ENCODE peak calls at places on chromosome 2, in nine cellular contexts. One of them, this sample, is unnamed.

GRCh38 chr2:197539734-197540133 is 23.9 kb downstream of the MOB4 start:
- DNase-seq in activated CD4-positive, alpha-beta T cell treated with anti-CD3 and anti-CD28 coated beads, Interleukin-2, amount 50 U/mL, for 24 hours: no peak
- DNase-seq in HS-5: no peak
- DNase-seq in GM18507: no peak
- DNase-seq in GM23248: no peak
- DNase-seq in activated naive CD4-positive, alpha-beta T cell: no peak
- DNase-seq in SW480: no peak
- DNase-seq in amniotic epithelial cell: no peak
- DNase-seq in hepatocyte: no peak
- DNase-seq in this sample: no peak

GRCh38 chr2:224142397-224143312 is 103.6 kb upstream of the SERPINE2 start:
- DNase-seq in activated CD4-positive, alpha-beta T cell treated with anti-CD3 and anti-CD28 coated beads, Interleukin-2, amount 50 U/mL, for 24 hours: no peak
- DNase-seq in HS-5: peak
- DNase-seq in GM18507: no peak
- DNase-seq in GM23248: peak
- DNase-seq in activated naive CD4-positive, alpha-beta T cell: no peak
- DNase-seq in SW480: no peak
- DNase-seq in amniotic epithelial cell: peak
- DNase-seq in hepatocyte: no peak
- DNase-seq in this sample: no peak

GRCh38 chr2:118810766-118811165 is 36.7 kb downstream of the EN1 start:
- DNase-seq in activated CD4-positive, alpha-beta T cell treated with anti-CD3 and anti-CD28 coated beads, Interleukin-2, amount 50 U/mL, for 24 hours: no peak
- DNase-seq in HS-5: no peak
- DNase-seq in GM18507: no peak
- DNase-seq in GM23248: no peak
- DNase-seq in activated naive CD4-positive, alpha-beta T cell: no peak
- DNase-seq in SW480: no peak
- DNase-seq in amniotic epithelial cell: no peak
- DNase-seq in hepatocyte: no peak
- DNase-seq in this sample: no peak

GRCh38 chr2:111975053-111975552 is 76.7 kb downstream of the MERTK start:
- DNase-seq in activated CD4-positive, alpha-beta T cell treated with anti-CD3 and anti-CD28 coated beads, Interleukin-2, amount 50 U/mL, for 24 hours: no peak
- DNase-seq in HS-5: peak
- DNase-seq in GM18507: no peak
- DNase-seq in GM23248: peak
- DNase-seq in activated naive CD4-positive, alpha-beta T cell: no peak
- DNase-seq in SW480: peak
- DNase-seq in amniotic epithelial cell: peak
- DNase-seq in hepatocyte: peak
- DNase-seq in this sample: no peak

GRCh38 chr2:69989017-69989416 is 27.6 kb upstream of the ASPRV1 start:
- DNase-seq in activated CD4-positive, alpha-beta T cell treated with anti-CD3 and anti-CD28 coated beads, Interleukin-2, amount 50 U/mL, for 24 hours: no peak
- DNase-seq in HS-5: no peak
- DNase-seq in GM18507: no peak
- DNase-seq in GM23248: no peak
- DNase-seq in activated naive CD4-positive, alpha-beta T cell: no peak
- DNase-seq in SW480: no peak
- DNase-seq in amniotic epithelial cell: no peak
- DNase-seq in hepatocyte: no peak
- DNase-seq in this sample: no peak

GRCh38 chr2:28753043-28753683 is 1.5 kb downstream of the PPP1CB start:
- DNase-seq in activated CD4-positive, alpha-beta T cell treated with anti-CD3 and anti-CD28 coated beads, Interleukin-2, amount 50 U/mL, for 24 hours: no peak
- DNase-seq in HS-5: peak
- DNase-seq in GM18507: no peak
- DNase-seq in GM23248: peak
- DNase-seq in activated naive CD4-positive, alpha-beta T cell: no peak
- DNase-seq in SW480: peak
- DNase-seq in amniotic epithelial cell: peak
- DNase-seq in hepatocyte: peak
- DNase-seq in this sample: no peak

GRCh38 chr2:104043864-104044263 is 810.1 kb upstream of the POU3F3 start:
- DNase-seq in activated CD4-positive, alpha-beta T cell treated with anti-CD3 and anti-CD28 coated beads, Interleukin-2, amount 50 U/mL, for 24 hours: no peak
- DNase-seq in HS-5: no peak
- DNase-seq in GM18507: no peak
- DNase-seq in GM23248: no peak
- DNase-seq in activated naive CD4-positive, alpha-beta T cell: no peak
- DNase-seq in SW480: no peak
- DNase-seq in amniotic epithelial cell: no peak
- DNase-seq in hepatocyte: no peak
- DNase-seq in this sample: no peak

GRCh38 chr2:102061962-102062795 is 70.4 kb downstream of the IL1R2 start:
- DNase-seq in activated CD4-positive, alpha-beta T cell treated with anti-CD3 and anti-CD28 coated beads, Interleukin-2, amount 50 U/mL, for 24 hours: no peak
- DNase-seq in HS-5: no peak
- DNase-seq in GM18507: no peak
- DNase-seq in GM23248: peak
- DNase-seq in activated naive CD4-positive, alpha-beta T cell: no peak
- DNase-seq in SW480: no peak
- DNase-seq in amniotic epithelial cell: peak
- DNase-seq in hepatocyte: no peak
- DNase-seq in this sample: no peak

GRCh38 chr2:96344011-96344410 is 8.4 kb downstream of the NCAPH start:
- DNase-seq in activated CD4-positive, alpha-beta T cell treated with anti-CD3 and anti-CD28 coated beads, Interleukin-2, amount 50 U/mL, for 24 hours: no peak
- DNase-seq in HS-5: no peak
- DNase-seq in GM18507: peak
- DNase-seq in GM23248: no peak
- DNase-seq in activated naive CD4-positive, alpha-beta T cell: no peak
- DNase-seq in SW480: no peak
- DNase-seq in amniotic epithelial cell: peak
- DNase-seq in hepatocyte: no peak
- DNase-seq in this sample: peak

GRCh38 chr2:23574919-23575654 is 190.1 kb downstream of the KLHL29 start:
- DNase-seq in activated CD4-positive, alpha-beta T cell treated with anti-CD3 and anti-CD28 coated beads, Interleukin-2, amount 50 U/mL, for 24 hours: no peak
- DNase-seq in HS-5: no peak
- DNase-seq in GM18507: no peak
- DNase-seq in GM23248: no peak
- DNase-seq in activated naive CD4-positive, alpha-beta T cell: no peak
- DNase-seq in SW480: no peak
- DNase-seq in amniotic epithelial cell: peak
- DNase-seq in hepatocyte: no peak
- DNase-seq in this sample: no peak

This sample was measured in GM12878.